ENCODE peak calls at places on chromosome 6, in five cellular contexts. G, S, D, B and H are unnamed samples.

GRCh38 chr6:21523652-21524051 is 69.9 kb upstream of the SOX4 start:
- DNase-seq in G (no peak), S (no peak), D (no peak), B (no peak), H (no peak)

GRCh38 chr6:136822051-136822378 is 377 bp upstream of the PEX7 start:
- DNase-seq in G (no peak), S (no peak), D (no peak), B (peak; percentile 15), H (no peak)

GRCh38 chr6:25329982-25330381 is 50.8 kb downstream of the CARMIL1 start:
- DNase-seq in G (no peak), S (no peak), D (no peak), B (no peak), H (no peak)

GRCh38 chr6:22129751-22130150 is 167.1 kb downstream of the PRL start:
- DNase-seq in G (no peak), S (no peak), D (no peak), B (no peak), H (no peak)

GRCh38 chr6:125748534-125749111 is 809 bp upstream of the HEY2 start:
- DNase-seq in G (no peak), S (no peak), D (no peak), B (no peak), H (peak; percentile 8)

GRCh38 chr6:52937908-52938307 is 28.4 kb upstream of the GSTA3 start:
- DNase-seq in G (no peak), S (no peak), D (no peak), B (peak; percentile 67), H (no peak)

GRCh38 chr6:23656257-23656731 is 469.7 kb upstream of the NRSN1 start:
- DNase-seq in G (no peak), S (no peak), D (no peak), B (no peak), H (peak; percentile 86)

GRCh38 chr6:7108196-7108963 is 619 bp downstream of the RREB1 start:
- DNase-seq in G (no peak), S (no peak), D (no peak), B (peak; percentile 58), H (no peak)

GRCh38 chr6:35757461-35758123 is 18.8 kb upstream of the CLPSL2 start:
- DNase-seq in G (no peak), S (no peak), D (peak; percentile 42), B (peak; percentile 45), H (no peak)

GRCh38 chr6:123393333-123393732 is 243.4 kb downstream of the TRDN start:
- DNase-seq in G (no peak), S (no peak), D (peak; percentile 77), B (no peak), H (peak; percentile 52)

GRCh38 chr6:88248709-88249321 is 82.7 kb upstream of the CNR1 start:
- DNase-seq in G (no peak), S (no peak), D (no peak), B (no peak), H (no peak)

GRCh38 chr6:49087372-49087771 is 375.7 kb downstream of the MMUT start:
- DNase-seq in G (no peak), S (no peak), D (no peak), B (no peak), H (no peak)

GRCh38 chr6:43773050-43773956 is 3.3 kb downstream of the VEGFA start:
- DNase-seq in G (no peak), S (no peak), D (peak; percentile 63), B (peak; percentile 68), H (peak; percentile 28)

GRCh38 chr6:170035896-170036295 is 255.0 kb downstream of the DLL1 start:
- DNase-seq in G (no peak), S (no peak), D (no peak), B (no peak), H (no peak)

GRCh38 chr6:111573118-111573883 is 32.4 kb downstream of the TRAF3IP2 start:
- DNase-seq in G (no peak), S (no peak), D (no peak), B (peak; percentile 47), H (no peak)

GRCh38 chr6:30348957-30349356 is 4.0 kb downstream of the RPP21 start:
- DNase-seq in G (no peak), S (no peak), D (no peak), B (no peak), H (no peak)

GRCh38 chr6:683742-684440 is 9.0 kb downstream of the EXOC2 start:
- DNase-seq in G (no peak), S (peak; percentile 79), D (peak; percentile 85), B (peak; percentile 69), H (no peak)

GRCh38 chr6:134123666-134124208 is 71.3 kb upstream of the SLC2A12 start:
- DNase-seq in G (no peak), S (peak; percentile 75), D (peak; percentile 70), B (peak; percentile 35), H (no peak)

GRCh38 chr6:43985329-43985728 is 141.9 kb downstream of the MRPL14 start:
- DNase-seq in G (no peak), S (no peak), D (no peak), B (no peak), H (peak; percentile 28)

GRCh38 chr6:44779130-44779826 is 391.8 kb downstream of the CDC5L start:
- DNase-seq in G (no peak), S (no peak), D (no peak), B (no peak), H (no peak)